ENCODE peak calls at places on chromosomes 3 and 15, in seven cellular contexts. F, H, I, M, W, R and C are unnamed samples. For H3K9me3, the result is how much of the 10 kb centered on the place peaks cover.

GRCh38 chr3:128784228-128784627 is 58.2 kb downstream of the RAB7A start:
- DNase-seq in I (peak), M (no peak), H (peak), W (no peak), F (peak), R (no peak), C (peak)

GRCh38 chr15:67805871-67806538 is 19.3 kb upstream of the SKOR1 start:
- DNase-seq in R (no peak), H (no peak), W (no peak), I (no peak), M (no peak), F (peak), C (no peak)

GRCh38 chr3:129180461-129180860 is 3.2 kb downstream of the CNBP start:
- DNase-seq in M (no peak), F (no peak), H (no peak), I (no peak), R (no peak), W (no peak), C (no peak)

GRCh38 chr3:102745881-102746280 is 311.1 kb downstream of the ZPLD1 start:
- DNase-seq in H (no peak), W (no peak), I (no peak), M (no peak), F (no peak), R (no peak), C (peak)

GRCh38 chr3:129934234-129935123 is 40.0 kb upstream of the TRH start:
- DNase-seq in I (no peak), F (peak), W (peak), M (no peak), H (peak), R (peak), C (peak)

GRCh38 chr3:16860234-16860633 is 24.5 kb upstream of the PLCL2 start:
- DNase-seq in R (no peak), F (no peak), H (no peak), W (no peak), I (no peak), M (no peak), C (no peak)

GRCh38 chr3:175304437-175304836 is 445.3 kb downstream of the NAALADL2 start:
- DNase-seq in M (no peak), H (no peak), F (no peak), I (peak), W (no peak), R (no peak), C (peak)

GRCh38 chr15:40333922-40334492 is 6.7 kb downstream of the CCDC9B start:
- DNase-seq in I (peak), W (peak), F (no peak), M (no peak), R (no peak), H (peak), C (peak)

GRCh38 chr15:67127925-67128324 is 62.5 kb downstream of the SMAD3 start:
- DNase-seq in H (peak), I (no peak), M (peak), F (no peak), W (no peak), R (peak), C (no peak)

GRCh38 chr3:105359098-105359762 is 7.5 kb upstream of the ALCAM start:
- DNase-seq in R (no peak), M (no peak), H (no peak), I (no peak), W (no peak), F (no peak), C (no peak)

GRCh38 chr15:62928996-62929350 is 113.6 kb upstream of the TPM1 start:
- DNase-seq in W (no peak), I (no peak), M (peak), R (peak), H (no peak), F (no peak), C (no peak)

GRCh38 chr15:74497584-74497983 is 36.6 kb upstream of the UBL7 start:
- DNase-seq in F (no peak), H (no peak), R (no peak), I (no peak), W (no peak), M (no peak), C (peak)

GRCh38 chr3:107065094-107065861 is 312.0 kb upstream of the CCDC54 start:
- DNase-seq in H (peak), F (no peak), M (no peak), R (no peak), W (no peak), I (no peak), C (no peak)

GRCh38 chr15:65333441-65333820 is 29.0 kb downstream of the RNU5B-1 start:
- DNase-seq in F (no peak), R (no peak), M (no peak), W (no peak), I (no peak), H (no peak), C (no peak)

GRCh38 chr3:59764131-59764530 is 714.3 kb upstream of the CFAP20DC start:
- DNase-seq in H (no peak), I (no peak), R (no peak), F (no peak), W (no peak), M (no peak), C (no peak)

GRCh38 chr15:59995568-59996349 is 8.4 kb upstream of the FOXB1 start:
- DNase-seq in F (peak), M (no peak), I (no peak), H (no peak), W (no peak), R (no peak), C (no peak)

GRCh38 chr3:121942116-121942786 is 48.0 kb downstream of the SLC15A2 start:
- DNase-seq in R (no peak), F (no peak), M (no peak), W (no peak), I (no peak), H (no peak), C (no peak)

GRCh38 chr3:153734777-153735551 is 386.2 kb upstream of the ARHGEF26 start:
- DNase-seq in F (no peak), M (no peak), I (no peak), W (no peak), H (peak), R (no peak), C (no peak)

GRCh38 chr3:157746391-157746790 is 243.2 kb upstream of the VEPH1 start:
- DNase-seq in M (no peak), H (no peak), I (no peak), R (no peak), F (no peak), W (no peak), C (no peak)

GRCh38 chr3:14769531-14770325 is 49.0 kb upstream of the FGD5 start:
- DNase-seq in R (no peak), I (no peak), W (peak), F (no peak), H (no peak), M (no peak), C (no peak)

GRCh38 chr3:41317718-41318117 is 118.4 kb downstream of the CTNNB1 start:
- DNase-seq in W (no peak), M (no peak), F (no peak), R (no peak), I (no peak), H (peak), C (no peak)

GRCh38 chr15:25401511-25401910 is 37.3 kb downstream of the UBE3A start:
- DNase-seq in F (no peak), W (no peak), R (no peak), I (no peak), H (no peak), M (no peak), C (no peak)

GRCh38 chr3:127542441-127542952 is 48.0 kb downstream of the TPRA1 start:
- DNase-seq in R (no peak), W (peak), I (no peak), H (peak), F (no peak), M (no peak), C (no peak)

GRCh38 chr3:171172070-171172469 is 145.6 kb upstream of the SLC2A2 start:
- DNase-seq in I (no peak), R (no peak), F (no peak), M (no peak), W (no peak), H (no peak), C (peak)

GRCh38 chr3:124577494-124578167 is 152.6 kb upstream of the UMPS start:
- DNase-seq in W (no peak), H (no peak), M (no peak), F (no peak), R (no peak), I (no peak), C (no peak)

GRCh38 chr3:116341916-116342315 is 103.4 kb downstream of the LSAMP start:
- DNase-seq in H (no peak), M (no peak), F (no peak), R (no peak), I (no peak), W (no peak), C (no peak)

GRCh38 chr3:16917256-16917935 is 32.6 kb downstream of the PLCL2 start:
- DNase-seq in H (no peak), R (no peak), W (no peak), M (no peak), I (no peak), F (no peak), C (no peak)

GRCh38 chr3:24017305-24017704 is 72.2 kb downstream of the NR1D2 start:
- DNase-seq in F (no peak), R (no peak), H (no peak), I (peak), M (no peak), W (no peak), C (peak)

GRCh38 chr3:861721-862120 is 231.1 kb upstream of the CNTN6 start:
- DNase-seq in W (no peak), M (no peak), I (no peak), F (no peak), R (no peak), H (no peak), C (no peak)
- H3K9me3 ChIP-seq in W (under half), M (under half), I (under half), F (under half), R (under half), H (under half), C (under half)

GRCh38 chr3:100254168-100254777 is 6.5 kb upstream of the TBC1D23 start:
- DNase-seq in R (peak), M (peak), W (no peak), H (peak), I (peak), F (peak), C (peak)
- H3K27ac ChIP-seq in R (no peak), M (no peak), W (no peak), H (peak), I (peak), F (no peak), C (no peak)

GRCh38 chr3:53170325-53171108 is 9.5 kb downstream of the PRKCD start:
- DNase-seq in I (no peak), W (no peak), F (no peak), R (no peak), H (peak), M (no peak), C (no peak)
- H3K9me3 ChIP-seq in I (under half), W (under half), F (under half), R (under half), H (under half), M (under half), C (under half)

GRCh38 chr3:122975163-122975923 is 52.2 kb downstream of the SEMA5B start:
- DNase-seq in F (peak), W (no peak), I (no peak), M (no peak), R (no peak), H (peak), C (peak)

GRCh38 chr3:122973893-122974615 is 53.5 kb downstream of the SEMA5B start:
- DNase-seq in H (no peak), W (no peak), M (no peak), R (no peak), F (no peak), I (peak), C (peak)

GRCh38 chr3:122974764-122975162 is 52.8 kb downstream of the SEMA5B start:
- DNase-seq in F (no peak), I (peak), M (no peak), H (peak), W (no peak), R (no peak), C (peak)

GRCh38 chr3:122977645-122978466 is 49.7 kb downstream of the SEMA5B start:
- DNase-seq in M (peak), I (peak), H (peak), W (no peak), F (peak), R (no peak), C (peak)

GRCh38 chr3:122975924-122976293 is 51.7 kb downstream of the SEMA5B start:
- DNase-seq in F (no peak), M (no peak), H (no peak), R (no peak), I (no peak), W (no peak), C (peak)
- H3K27ac ChIP-seq in F (no peak), M (no peak), H (no peak), R (no peak), I (peak), W (no peak), C (peak)

GRCh38 chr3:197561926-197562325 is 6.2 kb upstream of the BDH1 start:
- DNase-seq in I (no peak), R (no peak), F (no peak), M (no peak), H (no peak), W (no peak), C (no peak)
- H3K9me3 ChIP-seq in I (under half), R (under half), F (under half), M (under half), H (under half), W (under half), C (under half)

DNA sequence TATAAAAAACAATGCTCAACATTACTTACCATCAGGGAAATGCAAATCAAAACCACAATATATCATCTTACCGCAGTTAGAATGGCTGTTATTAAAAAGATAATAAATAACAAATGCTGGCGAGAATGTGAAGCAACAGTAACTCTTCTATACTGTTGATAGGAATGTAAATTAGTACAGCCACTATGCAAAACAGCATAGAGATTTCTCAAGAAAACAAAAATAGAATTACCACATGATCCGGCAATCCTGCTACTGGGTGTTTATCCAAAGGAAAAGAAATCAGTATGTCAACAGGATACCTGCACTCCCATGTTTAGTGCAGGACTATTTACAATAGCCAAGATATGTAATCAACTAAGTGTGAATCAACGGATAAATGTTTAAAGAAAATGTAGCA is 48.1 kb downstream of the ADAM10 start:
- DNase-seq in H (no peak), W (no peak), R (no peak), M (no peak), I (no peak), F (no peak), C (no peak)
- H3K27ac ChIP-seq in H (no peak), W (no peak), R (no peak), M (no peak), I (no peak), F (no peak), C (no peak)

GRCh38 chr3:126197854-126198584 is 17.6 kb upstream of the ALDH1L1 start:
- DNase-seq in F (peak), M (peak), I (peak), H (peak), R (peak), W (peak), C (peak)
- H3K9me3 ChIP-seq in F (under half), M (under half), I (under half), H (under half), R (under half), W (under half), C (under half)